ENCODE peak calls at places on chromosome 14, in five cellular contexts. I is lower leg skin, K is A549, M is heart left ventricle, E is suprapubic skin. X is an unnamed sample.

GRCh38 chr14:29150659-29151058 is 384.1 kb downstream of the FOXG1 start:
- DNase-seq in I (no peak), K (no peak), M (no peak), E (no peak), X (no peak)

GRCh38 chr14:92597873-92598548 is 84.4 kb downstream of the RIN3 start:
- DNase-seq in I (no peak), K (no peak), M (no peak), E (no peak), X (no peak)

GRCh38 chr14:71354801-71355200 is 447.5 kb downstream of the PCNX1 start:
- DNase-seq in I (no peak), K (no peak), M (no peak), E (no peak), X (no peak)

GRCh38 chr14:50035214-50035613 is 81.2 kb downstream of the VCPKMT start:
- DNase-seq in I (peak; percentile 61), K (no peak), M (no peak), E (no peak), X (no peak)

GRCh38 chr14:45526715-45527549 is 273.9 kb upstream of the MIS18BP1 start:
- DNase-seq in I (no peak), K (peak; percentile 57), M (no peak), E (no peak), X (peak; percentile 42)

GRCh38 chr14:91324606-91324950 is 80.1 kb upstream of the GPR68 start:
- DNase-seq in I (no peak), K (no peak), M (no peak), E (no peak), X (no peak)

GRCh38 chr14:69928111-69928523 is 48.9 kb downstream of the SMOC1 start:
- DNase-seq in I (no peak), K (peak; percentile 11), M (no peak), E (no peak), X (no peak)

GRCh38 chr14:59503256-59503655 is 18.9 kb downstream of the JKAMP start:
- DNase-seq in I (no peak), K (no peak), M (no peak), E (no peak), X (no peak)

GRCh38 chr14:37650356-37651037 is 55.1 kb downstream of the TTC6 start:
- DNase-seq in I (no peak), K (no peak), M (no peak), E (no peak), X (no peak)

GRCh38 chr14:102848830-102849521 is 71.7 kb downstream of the TRAF3 start:
- DNase-seq in I (peak; percentile 24), K (no peak), M (peak; percentile 79), E (no peak), X (no peak)

GRCh38 chr14:59271734-59272133 is 83.3 kb downstream of the DAAM1 start:
- DNase-seq in I (no peak), K (no peak), M (no peak), E (no peak), X (no peak)

GRCh38 chr14:74604157-74604556 is 7.9 kb downstream of the LTBP2 start:
- DNase-seq in I (no peak), K (no peak), M (no peak), E (no peak), X (no peak)

GRCh38 chr14:77584809-77585208 is 31.6 kb downstream of the SPTLC2 start:
- DNase-seq in I (no peak), K (no peak), M (no peak), E (no peak), X (no peak)

GRCh38 chr14:98207466-98207865 is 1064.5 kb downstream of the BCL11B start:
- DNase-seq in I (no peak), K (no peak), M (no peak), E (no peak), X (no peak)

GRCh38 chr14:98208074-98208675 is 1063.8 kb downstream of the BCL11B start:
- DNase-seq in I (no peak), K (no peak), M (no peak), E (no peak), X (no peak)

GRCh38 chr14:98208943-98209342 is 1063.1 kb downstream of the BCL11B start:
- DNase-seq in I (no peak), K (no peak), M (no peak), E (no peak), X (no peak)

GRCh38 chr14:98210045-98210678 is 1061.8 kb downstream of the BCL11B start:
- DNase-seq in I (no peak), K (no peak), M (no peak), E (no peak), X (no peak)
- TF ChIP-seq POLR2A in I (no peak), K (no peak), M (no peak), E (no peak), X (no peak)

DNA sequence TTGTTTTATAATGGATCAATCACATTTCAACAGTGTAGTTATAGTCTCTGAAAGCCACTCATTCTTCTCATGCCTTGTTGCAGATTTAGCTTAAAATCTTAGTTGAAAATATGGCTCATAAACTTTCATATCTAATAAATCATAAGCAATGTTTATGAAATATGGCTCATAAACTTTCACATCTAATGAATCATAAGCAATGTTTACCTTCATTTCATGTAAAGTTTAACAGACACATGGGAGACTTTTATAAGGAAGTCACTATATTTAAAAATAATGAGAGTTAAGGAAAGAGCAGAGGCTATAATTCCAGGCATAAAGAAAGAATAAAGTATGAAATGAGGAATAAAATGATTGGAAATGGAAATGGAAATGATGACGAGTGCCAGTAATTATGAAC is 1042.1 kb downstream of the FSCB start:
- DNase-seq in I (no peak), K (no peak), M (no peak), E (no peak), X (no peak)
- TF ChIP-seq POLR2A in I (no peak), K (no peak), M (no peak), E (no peak), X (no peak)

GRCh38 chr14:24188251-24189058 is at the start of gene IPO4:
- DNase-seq in I (peak; percentile 96), K (peak; percentile 98), M (peak; percentile 96), E (peak; percentile 97), X (peak; percentile 95)
- TF ChIP-seq POLR2A in I (no peak), K (peak; percentile 81), M (peak; percentile 45), E (no peak), X (peak; percentile 72)

DNA sequence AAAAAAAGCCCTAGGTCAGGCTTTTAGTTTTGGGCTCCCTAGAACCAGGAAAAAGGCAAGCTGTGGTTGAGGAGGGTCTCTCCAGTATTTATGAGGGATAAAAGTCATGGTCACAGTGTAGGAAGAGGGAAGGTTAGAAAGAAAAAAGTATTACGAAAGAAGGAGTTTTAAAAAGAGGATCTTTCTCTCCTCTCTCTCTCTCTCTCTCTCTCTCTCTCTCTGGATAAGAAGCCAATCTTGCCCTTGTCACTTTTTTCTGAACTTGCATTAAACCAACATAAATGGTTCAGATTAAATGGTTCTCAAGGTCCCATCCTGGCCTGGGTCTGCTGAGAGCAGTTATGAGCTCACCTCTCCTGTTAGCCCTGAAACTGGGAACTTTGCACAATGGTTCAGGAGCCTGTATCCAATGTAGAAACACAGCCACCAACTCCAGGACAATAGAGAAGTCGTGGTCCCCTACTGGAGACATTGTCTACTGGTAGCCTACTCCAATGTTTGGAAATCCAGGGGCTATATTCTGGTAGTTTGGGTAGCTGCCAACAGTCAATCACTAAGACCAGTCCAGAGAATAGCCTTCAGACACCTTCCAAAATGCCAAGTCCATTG is 131.9 kb downstream of the DAD1 start:
- DNase-seq in I (no peak), K (no peak), M (no peak), E (no peak), X (no peak)
- TF ChIP-seq POLR2A in I (no peak), K (no peak), M (no peak), E (no peak), X (no peak)

DNA sequence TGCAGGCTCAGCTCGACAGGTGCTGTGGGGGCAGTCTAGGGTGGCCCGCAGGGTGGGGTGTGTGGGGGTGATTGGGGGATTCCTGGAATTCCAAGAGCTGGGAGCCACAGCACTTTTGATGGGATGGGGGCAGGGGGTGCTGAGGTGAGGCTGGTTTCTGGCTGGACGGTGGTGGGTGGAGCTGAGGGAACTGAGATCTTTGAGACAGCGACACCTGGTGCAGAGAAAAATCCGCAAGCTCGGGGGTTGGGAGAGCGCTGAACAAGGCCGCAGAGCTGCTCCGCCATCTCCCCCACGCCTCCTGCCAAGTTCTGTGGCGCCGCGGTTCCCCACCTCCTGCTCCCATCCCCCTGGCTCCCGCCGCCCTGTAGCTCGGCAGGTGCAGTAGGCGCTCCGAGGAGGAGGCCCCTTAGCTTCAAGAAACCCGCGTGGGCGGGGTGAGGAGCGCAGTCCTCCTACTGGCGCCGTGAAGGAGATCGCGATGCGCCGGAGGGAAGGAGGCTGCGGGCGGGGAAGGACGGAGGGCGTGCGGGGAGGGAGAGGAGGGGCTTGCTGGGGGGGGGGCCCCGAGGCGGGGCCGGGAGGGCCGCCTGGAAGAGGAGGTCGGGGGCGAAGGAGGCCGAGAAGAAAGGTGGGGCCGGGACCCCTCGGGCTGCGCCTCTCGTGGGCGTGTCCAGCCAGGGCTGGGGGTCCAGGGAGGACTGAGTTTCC is 1.3 kb upstream of the TEDC1 start:
- DNase-seq in I (peak; percentile 92), K (peak; percentile 95), M (peak; percentile 90), E (peak; percentile 93), X (peak; percentile 87)
- TF ChIP-seq POLR2A in I (no peak), K (peak; percentile 31), M (no peak), E (no peak), X (no peak)

GRCh38 chr14:89910706-89911017 is 43.9 kb downstream of the EFCAB11 start:
- DNase-seq in I (no peak), K (peak; percentile 42), M (no peak), E (no peak), X (no peak)

GRCh38 chr14:89909586-89909985 is 44.9 kb downstream of the EFCAB11 start:
- DNase-seq in I (no peak), K (no peak), M (no peak), E (no peak), X (no peak)

GRCh38 chr14:89915114-89915878 is 39.2 kb downstream of the EFCAB11 start:
- DNase-seq in I (peak; percentile 73), K (peak; percentile 65), M (no peak), E (no peak), X (peak; percentile 50)

GRCh38 chr14:89911018-89911919 is 43.3 kb downstream of the EFCAB11 start:
- DNase-seq in I (peak; percentile 22), K (peak; percentile 60), M (no peak), E (no peak), X (no peak)

DNA sequence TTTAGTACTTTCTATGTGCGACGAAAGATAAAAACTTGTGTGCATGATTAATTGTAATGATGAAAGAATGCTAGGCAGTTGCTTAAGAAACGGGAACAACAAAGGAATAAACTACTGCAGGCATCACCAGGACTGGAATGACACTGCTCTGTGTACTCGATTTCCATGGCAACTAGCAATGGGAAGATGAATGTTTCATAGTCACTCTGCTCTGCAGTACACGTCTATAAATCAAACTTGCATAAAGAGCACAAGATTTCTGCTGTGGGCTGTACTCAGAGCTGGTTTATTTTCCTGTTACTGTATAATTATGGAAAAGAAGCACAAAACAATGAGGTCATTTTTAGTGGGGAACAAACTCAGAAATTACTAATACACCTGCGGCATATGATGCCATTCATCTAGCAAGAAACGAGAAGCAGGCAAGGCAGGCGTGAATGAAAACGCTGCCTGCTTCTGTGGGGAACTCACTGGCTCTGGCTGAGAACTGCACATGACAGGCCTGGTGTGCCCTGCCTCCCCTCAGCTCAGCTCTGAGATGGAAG is 41.8 kb downstream of the EFCAB11 start:
- DNase-seq in I (peak; percentile 63), K (peak; percentile 87), M (no peak), E (no peak), X (no peak)
- TF ChIP-seq POLR2A in I (no peak), K (no peak), M (no peak), E (no peak), X (no peak)

X was measured in erythroblast.